ENCODE peak calls at places on chromosome 15, in nine cellular contexts. D is body of pancreas; H is endodermal cell; M is substantia nigra; F is K562; V is heart right ventricle; B is pancreas; Q is effector memory CD4-positive, alpha-beta T cell; S is tibial artery. I is an unnamed sample.

GRCh38 chr15:35246376-35246965 is 161.4 kb upstream of the NANOGP8 start:
- DNase-seq in D (no peak), H (peak), M (no peak), F (no peak), V (no peak), B (no peak), Q (no peak), S (no peak), I (no peak)

GRCh38 chr15:59691194-59691805 is 2.2 kb upstream of the BNIP2 start:
- DNase-seq in D (peak), H (no peak), M (no peak), F (peak), V (peak), B (peak), Q (peak), S (peak), I (no peak)

GRCh38 chr15:40292246-40292645 is 9.4 kb upstream of the ANKRD63 start:
- DNase-seq in D (no peak), H (no peak), M (no peak), F (no peak), V (no peak), B (no peak), Q (no peak), S (no peak), I (no peak)

GRCh38 chr15:98567951-98568350 is 80.4 kb upstream of the IGF1R start:
- DNase-seq in D (no peak), H (no peak), M (no peak), F (no peak), V (no peak), B (no peak), Q (no peak), S (no peak), I (no peak)

GRCh38 chr15:62770752-62771151 is 271.8 kb upstream of the TPM1 start:
- DNase-seq in D (no peak), H (no peak), M (no peak), F (no peak), V (no peak), B (no peak), Q (no peak), S (no peak), I (no peak)

GRCh38 chr15:57320543-57321220 is 55.6 kb upstream of the CGNL1 start:
- DNase-seq in D (peak), H (no peak), M (no peak), F (peak), V (peak), B (no peak), Q (no peak), S (peak), I (no peak)

GRCh38 chr15:81955709-81956108 is 90.1 kb downstream of the MEX3B start:
- DNase-seq in D (no peak), H (no peak), M (no peak), F (no peak), V (no peak), B (no peak), Q (no peak), S (no peak), I (no peak)

GRCh38 chr15:39407116-39407515 is 173.8 kb upstream of the THBS1 start:
- DNase-seq in D (no peak), H (no peak), M (no peak), F (no peak), V (no peak), B (no peak), Q (no peak), S (no peak), I (no peak)

GRCh38 chr15:33608714-33609113 is 297.9 kb downstream of the RYR3 start:
- DNase-seq in D (no peak), H (no peak), M (no peak), F (peak), V (no peak), B (no peak), Q (no peak), S (no peak), I (no peak)

GRCh38 chr15:39453500-39454073 is 127.3 kb upstream of the THBS1 start:
- DNase-seq in D (peak), H (no peak), M (no peak), F (no peak), V (no peak), B (no peak), Q (no peak), S (no peak), I (no peak)

GRCh38 chr15:70474367-70474681 is 289.0 kb downstream of the UACA start:
- DNase-seq in D (no peak), H (no peak), M (no peak), F (no peak), V (peak), B (no peak), Q (no peak), S (no peak), I (no peak)

GRCh38 chr15:56337084-56337725 is 28.0 kb upstream of the TEX9 start:
- DNase-seq in D (no peak), H (no peak), M (no peak), F (no peak), V (no peak), B (no peak), Q (no peak), S (no peak), I (no peak)

GRCh38 chr15:48616216-48616615 is 29.3 kb downstream of the FBN1 start:
- DNase-seq in D (no peak), H (no peak), M (no peak), F (no peak), V (no peak), B (no peak), Q (no peak), S (no peak), I (no peak)

GRCh38 chr15:73935547-73935946 is 9.3 kb downstream of the LOXL1 start:
- DNase-seq in D (no peak), H (no peak), M (no peak), F (no peak), V (no peak), B (no peak), Q (no peak), S (no peak), I (peak)

GRCh38 chr15:39756806-39757522 is 25.7 kb downstream of the FSIP1 start:
- DNase-seq in D (peak), H (no peak), M (no peak), F (peak), V (peak), B (no peak), Q (peak), S (no peak), I (peak)

GRCh38 chr15:96356494-96357455 is 26.3 kb downstream of the NR2F2 start:
- DNase-seq in D (peak), H (peak), M (no peak), F (peak), V (peak), B (peak), Q (peak), S (peak), I (peak)

GRCh38 chr15:75314552-75315290 is 21.1 kb upstream of the COMMD4 start:
- DNase-seq in D (no peak), H (peak), M (no peak), F (no peak), V (no peak), B (no peak), Q (no peak), S (no peak), I (no peak)

GRCh38 chr15:37081985-37082384 is 18.4 kb downstream of the MEIS2 start:
- DNase-seq in D (no peak), H (no peak), M (no peak), F (no peak), V (no peak), B (no peak), Q (no peak), S (no peak), I (no peak)

GRCh38 chr15:29942144-29942543 is 119.9 kb upstream of the TJP1 start:
- DNase-seq in D (no peak), H (no peak), M (no peak), F (no peak), V (no peak), B (no peak), Q (no peak), S (no peak), I (no peak)

DNA sequence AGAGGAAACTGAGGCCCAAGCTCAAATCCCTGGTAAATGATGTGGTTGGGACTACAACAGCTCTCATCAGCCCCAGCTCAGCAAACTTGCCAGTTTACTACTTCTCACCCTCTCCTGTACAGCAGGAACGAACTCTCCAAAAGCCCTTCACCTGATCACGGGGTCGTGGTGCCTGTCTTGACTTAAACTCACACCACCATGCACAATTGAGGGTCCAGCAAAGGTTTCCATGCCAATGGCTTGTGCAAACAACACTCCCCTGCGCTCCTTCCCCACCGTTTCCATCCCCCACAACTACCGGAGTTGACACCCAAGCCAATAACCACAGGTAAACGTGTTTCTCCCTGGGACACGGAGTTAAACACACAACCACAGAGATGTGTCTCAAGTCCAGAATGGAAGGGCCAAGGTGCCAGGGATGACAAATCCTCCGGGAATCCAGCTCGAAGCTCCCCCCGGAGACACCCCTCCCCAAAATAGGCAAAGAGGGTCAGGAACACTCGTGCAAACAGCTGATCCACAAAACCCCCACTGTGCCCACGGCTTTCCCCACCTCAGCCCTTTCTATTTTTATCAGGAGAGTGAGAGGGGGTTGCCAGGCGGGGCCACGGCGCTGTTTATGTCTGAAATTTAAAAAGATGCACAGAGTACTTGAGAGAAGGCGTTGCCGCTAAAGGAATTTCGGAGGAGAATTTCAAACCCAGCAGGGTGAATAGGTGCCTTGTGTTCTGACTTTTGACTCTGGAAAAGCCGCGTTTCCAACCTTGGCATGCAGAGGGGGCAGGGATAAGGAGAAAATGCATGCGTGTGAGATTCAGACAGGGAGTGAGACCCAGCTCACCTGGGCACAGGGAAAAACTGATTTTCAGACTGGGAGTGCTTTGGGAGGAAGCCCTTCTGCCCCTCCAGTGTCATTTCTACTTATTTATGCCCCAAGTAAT is 10.6 kb upstream of the ACAN start:
- DNase-seq in D (no peak), H (peak), M (no peak), F (no peak), V (no peak), B (no peak), Q (no peak), S (no peak), I (no peak)
- H3K27ac ChIP-seq in D (no peak), H (no peak), M (no peak), F (no peak), V (no peak), B (no peak), Q (no peak), S (no peak), I (no peak)

GRCh38 chr15:95346856-95347255 is 983.6 kb upstream of the NR2F2 start:
- DNase-seq in D (no peak), H (no peak), M (no peak), F (no peak), V (no peak), B (no peak), Q (no peak), S (no peak), I (no peak)
- H3K27ac ChIP-seq in D (no peak), H (no peak), M (no peak), F (no peak), V (no peak), B (no peak), Q (no peak), S (no peak), I (no peak)

DNA sequence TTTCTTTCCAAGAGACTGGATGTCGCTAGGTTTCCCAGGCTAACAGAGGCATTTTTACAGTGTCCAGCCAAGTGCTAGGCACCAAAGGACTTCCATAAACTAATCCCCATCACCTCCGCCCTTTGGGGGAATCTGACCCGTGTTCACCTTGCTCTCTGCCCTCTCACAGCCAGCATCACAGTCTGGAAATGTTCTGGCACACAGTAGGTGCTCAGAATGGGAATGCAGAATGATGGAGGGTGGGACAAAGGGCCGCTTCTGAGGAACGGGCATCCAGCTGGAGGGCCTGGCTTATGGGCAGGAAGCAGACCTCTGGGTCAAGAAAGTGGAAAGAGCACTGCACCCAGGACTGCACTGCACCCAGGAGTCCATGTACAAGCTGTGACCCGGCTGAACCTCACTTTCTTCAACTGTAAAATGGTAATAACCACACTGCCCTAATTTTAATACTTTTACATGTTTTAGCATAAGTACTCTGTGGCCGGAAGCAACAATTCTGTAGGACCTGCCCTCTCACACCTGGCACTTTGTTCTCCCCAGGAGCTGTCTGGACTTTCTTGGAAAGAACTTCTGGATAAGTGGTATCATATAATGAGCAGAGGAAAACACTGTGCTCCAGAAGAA is 901 bp upstream of the NMB start:
- DNase-seq in D (no peak), H (no peak), M (no peak), F (no peak), V (no peak), B (no peak), Q (no peak), S (no peak), I (no peak)
- H3K27ac ChIP-seq in D (peak), H (no peak), M (no peak), F (no peak), V (no peak), B (peak), Q (peak), S (peak), I (no peak)

GRCh38 chr15:99733268-99734039 is at the start of gene LYSMD4:
- DNase-seq in D (peak), H (peak), M (peak), F (peak), V (peak), B (peak), Q (peak), S (peak), I (peak)

GRCh38 chr15:99732268-99732641 is 982 bp downstream of the LYSMD4 start:
- DNase-seq in D (peak), H (no peak), M (no peak), F (no peak), V (no peak), B (no peak), Q (no peak), S (no peak), I (no peak)

GRCh38 chr15:99729920-99730319 is 3.3 kb downstream of the LYSMD4 start:
- DNase-seq in D (peak), H (peak), M (no peak), F (peak), V (peak), B (no peak), Q (no peak), S (peak), I (no peak)

GRCh38 chr15:99732711-99733267 is 448 bp downstream of the LYSMD4 start:
- DNase-seq in D (peak), H (no peak), M (no peak), F (peak), V (peak), B (peak), Q (no peak), S (peak), I (no peak)

GRCh38 chr15:99731336-99732267 is 1.6 kb downstream of the LYSMD4 start:
- DNase-seq in D (peak), H (peak), M (no peak), F (no peak), V (no peak), B (no peak), Q (no peak), S (no peak), I (no peak)
- H3K27ac ChIP-seq in D (peak), H (no peak), M (no peak), F (no peak), V (no peak), B (no peak), Q (no peak), S (no peak), I (no peak)

GRCh38 chr15:90681056-90681455 is 36.1 kb upstream of the BLM start:
- DNase-seq in D (no peak), H (no peak), M (no peak), F (no peak), V (no peak), B (no peak), Q (no peak), S (no peak), I (no peak)
- H3K27ac ChIP-seq in D (no peak), H (no peak), M (no peak), F (no peak), V (no peak), B (no peak), Q (no peak), S (peak), I (no peak)

DNA sequence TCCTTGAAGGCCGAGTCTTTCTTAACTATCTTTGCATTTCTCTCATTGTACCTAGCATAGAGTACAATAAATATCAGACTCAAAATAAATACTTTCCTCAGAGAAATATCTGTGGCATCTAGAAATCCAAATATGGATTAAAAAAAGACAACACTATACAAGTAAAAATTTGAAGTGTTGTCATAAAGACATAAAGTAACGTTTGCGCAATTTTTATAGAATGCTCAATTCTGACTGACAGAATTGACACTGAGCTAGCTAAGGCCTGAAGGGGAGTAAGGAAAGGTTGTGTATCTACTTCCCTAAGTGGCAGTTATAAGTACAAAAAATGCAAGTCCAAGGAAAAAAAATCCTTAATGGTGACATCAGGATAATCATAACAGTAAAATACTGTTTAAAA is 1.1 kb downstream of the SEC11A start:
- DNase-seq in D (no peak), H (no peak), M (no peak), F (no peak), V (no peak), B (no peak), Q (no peak), S (no peak), I (no peak)
- H3K27ac ChIP-seq in D (peak), H (no peak), M (no peak), F (peak), V (no peak), B (peak), Q (peak), S (peak), I (no peak)

DNA sequence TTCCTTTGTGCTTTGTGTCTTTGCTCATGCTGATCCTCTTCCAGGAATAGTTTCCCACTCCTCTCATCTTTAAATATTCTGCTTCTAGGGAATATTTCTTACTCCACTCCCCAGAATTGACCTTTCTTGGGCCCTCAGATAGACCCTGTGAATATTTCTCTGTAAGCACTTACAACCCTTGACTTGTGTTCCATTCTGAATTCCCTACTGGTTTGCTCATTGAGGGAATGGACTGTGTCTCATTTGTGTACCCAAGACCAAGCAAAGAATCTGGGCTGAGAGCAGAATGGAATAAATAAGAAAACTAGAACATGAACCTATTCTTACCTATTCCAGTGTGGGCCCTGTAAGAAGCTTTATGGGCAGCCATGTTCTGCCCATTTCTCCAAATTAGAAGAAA is 72.7 kb upstream of the TSPAN3 start:
- DNase-seq in D (no peak), H (no peak), M (no peak), F (no peak), V (no peak), B (no peak), Q (no peak), S (no peak), I (no peak)
- H3K27ac ChIP-seq in D (peak), H (no peak), M (no peak), F (no peak), V (no peak), B (no peak), Q (no peak), S (peak), I (no peak)

I was measured in neuronal stem cell.